ENCODE peak calls at places on chromosomes 16 and 17, in ten cellular contexts. F is stimulated activated CD4-positive, alpha-beta T cell treated with anti-CD3 and anti-CD28 coated beads, Interleukin-4, amount 100 ng/mL, for 24 hours; U is GOT3; W is NCI-H748 treated with DMSO at 0.1 percent for 48 hours; N is NCI-H1048; T is NCI-H524; E is HFFc6; S is cerebellar cortex; B is activated naive CD4-positive, alpha-beta T cell; C is GM04504. R is an unnamed sample.

GRCh38 chr17:75872434-75873351 is 5.7 kb downstream of the TRIM47 start:
- DNase-seq in F (peak), U (no peak), W (no peak), N (no peak), T (no peak), E (peak), S (no peak), B (no peak), C (peak), R (peak)

GRCh38 chr17:7404737-7405412 is 978 bp upstream of the TMEM256 start:
- DNase-seq in F (peak), U (peak), W (peak), N (peak), T (no peak), E (peak), S (no peak), B (no peak), C (no peak), R (no peak)

GRCh38 chr17:49021095-49021767 is 24.0 kb downstream of the IGF2BP1 start:
- DNase-seq in F (no peak), U (no peak), W (no peak), N (no peak), T (no peak), E (no peak), S (no peak), B (no peak), C (no peak), R (no peak)

GRCh38 chr17:21125862-21126261 is 902 bp upstream of the DHRS7B start:
- DNase-seq in F (peak), U (no peak), W (no peak), N (no peak), T (no peak), E (no peak), S (no peak), B (no peak), C (no peak), R (no peak)

GRCh38 chr17:67942810-67943209 is 53.5 kb downstream of the C17orf58 start:
- DNase-seq in F (no peak), U (no peak), W (no peak), N (no peak), T (no peak), E (no peak), S (no peak), B (no peak), C (no peak), R (no peak)

GRCh38 chr16:48850097-48850496 is 240.1 kb upstream of the N4BP1 start:
- DNase-seq in F (no peak), U (no peak), W (no peak), N (no peak), T (no peak), E (no peak), S (no peak), B (no peak), C (no peak), R (no peak)

GRCh38 chr16:88289001-88289400 is 93.8 kb upstream of the ZNF469 start:
- DNase-seq in F (no peak), U (no peak), W (no peak), N (no peak), T (no peak), E (no peak), S (no peak), B (no peak), C (no peak), R (no peak)

GRCh38 chr16:53486230-53486629 is 16.8 kb downstream of the AKTIP start:
- DNase-seq in F (no peak), U (no peak), W (no peak), N (no peak), T (no peak), E (no peak), S (no peak), B (no peak), C (no peak), R (no peak)